ENCODE peak calls at places on chromosome 2, in six cellular contexts. F is IMR-90, S is mesenchymal stem cell, H is neuronal stem cell, J is trophoblast cell, G is H1. I is an unnamed sample.

GRCh38 chr2:127770973-127771735 is 39.8 kb downstream of the WDR33 start:
- DNase-seq in F (peak), S (peak), H (no peak), J (peak), G (no peak), I (no peak)

GRCh38 chr2:114160263-114161001 is 270.5 kb downstream of the ACTR3 start:
- DNase-seq in F (no peak), S (no peak), H (no peak), J (no peak), G (no peak), I (no peak)

GRCh38 chr2:20422679-20423271 is 24.1 kb upstream of the RHOB start:
- DNase-seq in F (peak), S (peak), H (no peak), J (no peak), G (peak), I (peak)

GRCh38 chr2:235706496-235706895 is 212.7 kb downstream of the AGAP1 start:
- DNase-seq in F (no peak), S (no peak), H (no peak), J (no peak), G (no peak), I (no peak)

GRCh38 chr2:290090-290722 is 2.3 kb upstream of the ALKAL2 start:
- DNase-seq in F (peak), S (peak), H (peak), J (peak), G (peak), I (peak)

GRCh38 chr2:10352972-10353371 is 50.3 kb downstream of the HPCAL1 start:
- DNase-seq in F (no peak), S (no peak), H (no peak), J (no peak), G (no peak), I (no peak)

GRCh38 chr2:221517362-221518121 is 54.6 kb downstream of the EPHA4 start:
- DNase-seq in F (peak), S (peak), H (no peak), J (peak), G (no peak), I (no peak)

GRCh38 chr2:239157269-239157668 is 243.6 kb downstream of the HDAC4 start:
- DNase-seq in F (no peak), S (no peak), H (no peak), J (peak), G (no peak), I (peak)

GRCh38 chr2:195824478-195824877 is 167.5 kb downstream of the SLC39A10 start:
- DNase-seq in F (peak), S (no peak), H (no peak), J (no peak), G (no peak), I (no peak)

DNA sequence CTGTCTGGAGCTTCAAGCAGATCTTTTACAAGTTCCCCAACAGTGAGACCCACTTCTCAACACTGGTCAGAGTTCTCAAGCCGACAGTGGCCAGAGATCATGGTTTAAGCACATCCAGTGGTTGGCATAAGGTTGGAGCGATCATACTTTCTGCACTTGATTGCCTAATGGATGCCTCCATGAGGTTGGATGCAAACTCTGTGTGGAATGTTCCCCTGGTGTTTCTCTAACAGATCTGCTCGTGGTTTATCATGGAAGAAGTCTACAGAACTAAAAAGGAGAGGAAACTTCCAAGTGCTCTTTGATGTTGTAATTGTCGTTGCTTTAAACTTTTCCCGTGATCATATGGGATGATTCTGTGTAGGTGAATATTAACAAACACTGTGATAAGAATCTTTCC is 60.7 kb downstream of the SH3RF3 start:
- DNase-seq in F (no peak), S (peak), H (no peak), J (no peak), G (no peak), I (no peak)
- H3K14ac ChIP-seq in F (peak), S (no peak), H (no peak), J (no peak), G (no peak), I (no peak)

GRCh38 chr2:201148434-201148833 is 32.5 kb downstream of the CFLAR start:
- DNase-seq in F (no peak), S (peak), H (no peak), J (no peak), G (no peak), I (no peak)
- H3K9ac ChIP-seq in F (peak), S (peak), H (no peak), J (no peak), G (no peak), I (no peak)

GRCh38 chr2:1976112-1976511 is 231.8 kb upstream of the PXDN start:
- DNase-seq in F (no peak), S (no peak), H (no peak), J (no peak), G (no peak), I (no peak)
- H3K14ac ChIP-seq in F (no peak), S (no peak), H (no peak), J (no peak), G (no peak), I (no peak)

GRCh38 chr2:112166801-112167499 is 28.8 kb downstream of the FBLN7 start:
- DNase-seq in F (no peak), S (no peak), H (no peak), J (no peak), G (no peak), I (no peak)
- H3K9ac ChIP-seq in F (no peak), S (no peak), H (no peak), J (no peak), G (no peak), I (no peak)

GRCh38 chr2:154978244-154978643 is 279.7 kb downstream of the KCNJ3 start:
- DNase-seq in F (no peak), S (no peak), H (no peak), J (no peak), G (no peak), I (no peak)
- H3K14ac ChIP-seq in F (no peak), S (no peak), H (no peak), J (no peak), G (no peak), I (no peak)

I was measured in H9.